ENCODE peak calls at places on chromosomes 1 and 21, in seven cellular contexts. Y is CD8-positive, alpha-beta T cell; T is thoracic aorta; X is right atrium auricular region; O is suprapubic skin; E is brain microvascular endothelial cell; L is HL-60. I is an unnamed sample.

GRCh38 chr1:225653463-225654276 is 747 bp upstream of the ENAH start:
- DNase-seq in Y (no peak), T (peak; percentile 48), X (peak; percentile 90), O (peak; percentile 91), E (peak; percentile 80), L (peak; percentile 37), I (no peak)

GRCh38 chr21:44370027-44370735 is 16.8 kb downstream of the TRPM2 start:
- DNase-seq in Y (no peak), T (no peak), X (no peak), O (peak; percentile 54), E (peak; percentile 2), L (no peak), I (peak; percentile 59)

GRCh38 chr1:9249534-9250335 is 15.2 kb downstream of the H6PD start:
- DNase-seq in Y (no peak), T (no peak), X (no peak), O (no peak), E (peak; percentile 42), L (no peak), I (no peak)

GRCh38 chr21:42238185-42238934 is 19.4 kb downstream of the ABCG1 start:
- DNase-seq in Y (peak; percentile 16), T (no peak), X (no peak), O (no peak), E (no peak), L (no peak), I (no peak)

GRCh38 chr1:228804640-228805413 is 69.5 kb downstream of the RHOU start:
- DNase-seq in Y (peak; percentile 7), T (no peak), X (no peak), O (no peak), E (no peak), L (no peak), I (no peak)

GRCh38 chr1:17306407-17306806 is 1.6 kb upstream of the PADI4 start:
- DNase-seq in Y (no peak), T (no peak), X (no peak), O (no peak), E (no peak), L (no peak), I (no peak)

GRCh38 chr1:205917466-205918248 is 25.6 kb downstream of the SLC26A9 start:
- DNase-seq in Y (no peak), T (no peak), X (peak; percentile 46), O (no peak), E (no peak), L (no peak), I (no peak)

GRCh38 chr1:119451158-119451557 is 36.2 kb downstream of the HSD3B2 start:
- DNase-seq in Y (no peak), T (no peak), X (no peak), O (no peak), E (no peak), L (no peak), I (no peak)

GRCh38 chr1:7471836-7472235 is 299.3 kb upstream of the VAMP3 start:
- DNase-seq in Y (no peak), T (no peak), X (no peak), O (no peak), E (no peak), L (no peak), I (peak; percentile 68)

GRCh38 chr1:163442214-163442765 is 120.5 kb downstream of the NUF2 start:
- DNase-seq in Y (no peak), T (no peak), X (no peak), O (no peak), E (no peak), L (no peak), I (no peak)
- TF ChIP-seq CTCF in Y (no peak), T (no peak), X (no peak), O (no peak), E (no peak), L (no peak), I (no peak)

GRCh38 chr1:66503841-66504470 is 30.0 kb upstream of the SGIP1 start:
- DNase-seq in Y (no peak), T (no peak), X (no peak), O (no peak), E (peak; percentile 82), L (peak; percentile 10), I (peak; percentile 35)
- TF ChIP-seq CTCF in Y (peak; percentile 54), T (peak; percentile 67), X (peak; percentile 40), O (peak; percentile 38), E (peak; percentile 82), L (peak; percentile 58), I (peak; percentile 75)

DNA sequence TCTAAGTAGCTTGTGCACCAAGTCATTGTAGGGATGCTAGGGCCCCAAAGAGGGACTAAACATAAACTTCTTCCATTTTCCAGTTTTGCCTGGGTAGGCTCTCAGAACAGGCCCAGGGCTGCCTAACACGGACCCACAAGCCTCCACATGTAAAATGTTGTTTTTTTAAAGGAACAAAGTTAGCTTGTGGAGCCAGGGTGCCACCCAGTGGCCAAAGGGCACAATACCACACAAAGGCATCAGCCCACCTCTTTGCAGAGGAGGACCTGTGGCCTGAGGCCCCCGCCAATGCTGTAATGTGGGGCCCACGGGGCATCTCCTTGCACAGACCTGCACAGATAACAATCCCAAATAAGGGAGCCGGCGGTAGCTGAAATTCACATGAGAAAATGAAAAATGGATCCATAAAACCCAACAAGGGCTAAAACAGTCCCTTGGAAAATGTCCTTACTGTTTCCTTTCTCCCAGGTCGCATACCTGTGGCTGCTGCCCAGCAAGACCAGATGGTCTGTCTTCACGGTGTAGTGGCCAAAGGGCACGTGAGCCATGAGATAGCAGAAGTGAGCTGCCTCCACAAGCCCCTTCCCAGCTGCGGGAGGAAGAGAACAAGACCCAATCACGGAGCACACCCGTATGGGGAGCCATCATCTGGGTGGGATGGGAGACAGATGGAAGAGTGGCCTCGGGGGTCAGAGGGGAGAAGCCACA is 23.8 kb downstream of the SEC16B start:
- DNase-seq in Y (no peak), T (no peak), X (no peak), O (no peak), E (peak; percentile 60), L (no peak), I (no peak)
- TF ChIP-seq CTCF in Y (peak; percentile 19), T (peak; percentile 68), X (peak; percentile 60), O (peak; percentile 80), E (peak; percentile 88), L (peak; percentile 67), I (peak; percentile 86)

GRCh38 chr1:26200413-26200812 is 10.0 kb downstream of the CATSPER4 start:
- DNase-seq in Y (no peak), T (no peak), X (no peak), O (no peak), E (no peak), L (no peak), I (no peak)

GRCh38 chr1:26197813-26198212 is 7.4 kb downstream of the CATSPER4 start:
- DNase-seq in Y (no peak), T (no peak), X (no peak), O (no peak), E (no peak), L (no peak), I (no peak)

GRCh38 chr1:26203642-26204318 is 13.4 kb downstream of the CATSPER4 start:
- DNase-seq in Y (no peak), T (no peak), X (no peak), O (no peak), E (no peak), L (no peak), I (no peak)
- TF ChIP-seq CTCF in Y (no peak), T (no peak), X (no peak), O (no peak), E (no peak), L (no peak), I (no peak)

GRCh38 chr1:235586413-235586812 is 63.2 kb downstream of the GNG4 start:
- DNase-seq in Y (no peak), T (no peak), X (no peak), O (no peak), E (no peak), L (no peak), I (no peak)
- TF ChIP-seq CTCF in Y (no peak), T (no peak), X (no peak), O (no peak), E (no peak), L (no peak), I (no peak)

GRCh38 chr1:42266253-42267135 is 68.5 kb downstream of the FOXJ3 start:
- DNase-seq in Y (no peak), T (no peak), X (no peak), O (no peak), E (no peak), L (no peak), I (no peak)
- TF ChIP-seq CTCF in Y (no peak), T (no peak), X (no peak), O (no peak), E (no peak), L (no peak), I (no peak)

DNA sequence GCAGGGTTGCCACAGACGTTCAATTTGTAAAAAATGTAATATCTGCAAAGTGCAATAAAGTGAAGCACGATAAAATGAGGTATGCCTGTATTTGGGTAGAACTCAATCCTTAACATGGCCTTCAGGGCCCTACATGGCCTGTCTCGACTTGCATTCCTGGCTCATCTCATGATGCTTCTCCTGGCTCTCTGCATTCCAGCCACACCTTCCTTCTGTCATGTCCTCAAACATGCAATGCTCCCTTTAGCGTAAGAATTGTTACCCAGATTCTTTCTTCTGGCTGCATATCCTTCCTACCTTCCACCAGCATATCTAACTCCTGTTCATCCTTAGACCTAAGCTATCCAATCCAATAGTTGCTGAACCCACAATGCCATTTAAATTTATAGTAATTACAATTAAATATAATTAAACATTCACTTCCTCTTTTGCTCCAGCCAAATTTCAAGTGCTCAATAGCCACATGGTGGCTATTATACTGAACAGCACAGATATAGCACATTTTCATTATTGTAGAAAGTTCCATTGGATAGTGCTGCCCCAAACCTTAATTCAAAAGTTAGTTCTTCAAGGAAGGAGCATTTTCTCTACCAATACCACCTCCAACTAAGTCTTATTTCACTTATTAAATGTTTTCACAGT is 32.6 kb downstream of the FGGY start:
- DNase-seq in Y (no peak), T (no peak), X (no peak), O (no peak), E (no peak), L (no peak), I (no peak)
- TF ChIP-seq CTCF in Y (no peak), T (no peak), X (no peak), O (no peak), E (no peak), L (no peak), I (no peak)